ENCODE peak calls at places on chromosome 18, in seven cellular contexts. Q, C, B, V, I, T and L are unnamed samples.

GRCh38 chr18:75754433-75754832 is 326.9 kb upstream of the SMIM21 start:
- DNase-seq in T (no peak), B (no peak), Q (no peak), V (no peak), C (no peak), I (no peak), L (no peak)

GRCh38 chr18:50559750-50560680 is at the start of gene MAPK4:
- DNase-seq in C (peak), T (peak), I (peak), V (no peak), B (no peak), Q (no peak), L (no peak)

GRCh38 chr18:35158728-35159443 is 81.9 kb upstream of the ZNF397 start:
- DNase-seq in I (no peak), C (no peak), T (no peak), V (no peak), B (no peak), Q (no peak), L (no peak)

GRCh38 chr18:45413180-45413836 is 202.0 kb upstream of the SLC14A2 start:
- DNase-seq in T (no peak), I (no peak), V (no peak), Q (no peak), C (no peak), B (no peak), L (no peak)

GRCh38 chr18:32674491-32674890 is 98.3 kb downstream of the KLHL14 start:
- DNase-seq in B (no peak), Q (no peak), I (peak), C (no peak), V (no peak), T (no peak), L (no peak)

GRCh38 chr18:36315736-36316135 is 18.2 kb downstream of the FHOD3 start:
- DNase-seq in I (no peak), C (no peak), V (no peak), T (no peak), B (no peak), Q (no peak), L (no peak)

GRCh38 chr18:10518595-10519273 is 7.1 kb upstream of the NAPG start:
- DNase-seq in V (no peak), B (no peak), C (no peak), I (no peak), T (peak), Q (no peak), L (no peak)

GRCh38 chr18:65768379-65768778 is 17.6 kb downstream of the CDH7 start:
- DNase-seq in I (no peak), Q (no peak), B (no peak), C (no peak), T (no peak), V (no peak), L (no peak)

GRCh38 chr18:80167331-80167730 is 58.3 kb downstream of the ADNP2 start:
- DNase-seq in Q (no peak), V (no peak), I (no peak), T (no peak), C (no peak), B (no peak), L (no peak)

GRCh38 chr18:78770149-78771139 is 209.2 kb upstream of the SALL3 start:
- DNase-seq in T (no peak), C (peak), B (no peak), Q (no peak), I (peak), V (no peak), L (no peak)

GRCh38 chr18:3332376-3332775 is 70.4 kb downstream of the MYL12B start:
- DNase-seq in C (no peak), Q (no peak), V (no peak), I (no peak), T (no peak), B (no peak), L (no peak)

GRCh38 chr18:32469190-32469611 is 1.5 kb downstream of the GAREM1 start:
- DNase-seq in Q (no peak), B (no peak), I (no peak), T (peak), C (no peak), V (no peak), L (no peak)

GRCh38 chr18:41499345-41499744 is 455.7 kb upstream of the PIK3C3 start:
- DNase-seq in I (no peak), T (no peak), B (no peak), C (no peak), Q (no peak), V (no peak), L (no peak)

GRCh38 chr18:51030537-51031258 is 685 bp downstream of the SMAD4 start:
- DNase-seq in V (no peak), T (peak), I (peak), B (peak), Q (peak), C (no peak), L (peak)

GRCh38 chr18:2686349-2686968 is 30.9 kb downstream of the SMCHD1 start:
- DNase-seq in B (no peak), Q (no peak), I (no peak), C (no peak), T (no peak), V (no peak), L (no peak)

GRCh38 chr18:28422577-28422976 is 245.6 kb upstream of the CDH2 start:
- DNase-seq in B (no peak), T (no peak), V (no peak), C (no peak), Q (no peak), I (no peak), L (no peak)

GRCh38 chr18:32048507-32049091 is 30.0 kb downstream of the RNF125 start:
- DNase-seq in I (no peak), B (no peak), Q (no peak), C (no peak), T (peak), V (no peak), L (no peak)

GRCh38 chr18:51330148-51330547 is 132.7 kb upstream of the MEX3C start:
- DNase-seq in T (no peak), I (no peak), V (no peak), C (no peak), B (no peak), Q (no peak), L (no peak)

GRCh38 chr18:51879329-51879728 is 460.7 kb upstream of the DCC start:
- DNase-seq in T (no peak), V (no peak), C (no peak), I (no peak), Q (no peak), B (no peak), L (no peak)

GRCh38 chr18:68301436-68301835 is 413.5 kb downstream of the TMX3 start:
- DNase-seq in Q (no peak), V (no peak), C (no peak), B (no peak), T (no peak), I (no peak), L (no peak)

GRCh38 chr18:2139676-2140075 is 431.6 kb downstream of the METTL4 start:
- DNase-seq in C (no peak), Q (no peak), T (no peak), B (no peak), I (no peak), V (no peak), L (no peak)

GRCh38 chr18:45910405-45911023 is 56.6 kb downstream of the EPG5 start:
- DNase-seq in T (no peak), Q (peak), B (peak), V (peak), C (peak), I (peak), L (peak)

GRCh38 chr18:34039194-34039593 is 185.5 kb downstream of the NOL4 start:
- DNase-seq in V (no peak), Q (no peak), B (no peak), I (peak), T (no peak), C (no peak), L (no peak)

GRCh38 chr18:51610481-51610880 is 413.0 kb upstream of the MEX3C start:
- DNase-seq in V (no peak), T (no peak), Q (no peak), B (no peak), C (no peak), I (no peak), L (no peak)

GRCh38 chr18:37662546-37663339 is 97.1 kb upstream of the CELF4 start:
- DNase-seq in B (no peak), C (no peak), Q (no peak), I (no peak), T (no peak), V (no peak), L (no peak)

GRCh38 chr18:8151176-8151575 is 458.1 kb upstream of the RAB12 start:
- DNase-seq in B (no peak), C (no peak), I (no peak), V (no peak), Q (no peak), T (no peak), L (no peak)

GRCh38 chr18:74420491-74420890 is 36.6 kb downstream of the DIPK1C start:
- DNase-seq in V (no peak), T (no peak), I (no peak), C (no peak), Q (no peak), B (no peak), L (no peak)

GRCh38 chr18:2656237-2657042 is 914 bp downstream of the SMCHD1 start:
- DNase-seq in C (peak), I (peak), V (no peak), T (peak), B (peak), Q (peak), L (peak)

GRCh38 chr18:11649839-11650238 is 39.2 kb upstream of the GNAL start:
- DNase-seq in Q (no peak), V (no peak), I (no peak), B (no peak), T (no peak), C (no peak), L (no peak)

GRCh38 chr18:55338955-55339662 is 248.9 kb downstream of the TCF4 start:
- DNase-seq in T (no peak), Q (no peak), C (no peak), B (no peak), I (peak), V (no peak), L (no peak)

GRCh38 chr18:56327171-56327885 is 311.1 kb downstream of the TXNL1 start:
- DNase-seq in Q (no peak), I (no peak), T (peak), V (no peak), C (no peak), B (no peak), L (no peak)

GRCh38 chr18:25109484-25109883 is 242.5 kb downstream of the ZNF521 start:
- DNase-seq in C (no peak), I (no peak), T (no peak), Q (no peak), B (no peak), V (no peak), L (no peak)

GRCh38 chr18:50218432-50219197 is 23.7 kb upstream of the MYO5B start:
- DNase-seq in C (peak), V (no peak), I (peak), T (no peak), Q (peak), B (no peak), L (peak)

GRCh38 chr18:61953161-61953560 is 60.4 kb upstream of the RNF152 start:
- DNase-seq in T (no peak), B (no peak), V (no peak), I (no peak), C (no peak), Q (no peak), L (no peak)

GRCh38 chr18:79570266-79571201 is 109.1 kb upstream of the CTDP1 start:
- DNase-seq in B (peak), V (no peak), T (peak), I (no peak), Q (no peak), C (no peak), L (no peak)

GRCh38 chr18:75029456-75029855 is 179.5 kb downstream of the PTGR3 start:
- DNase-seq in V (no peak), C (no peak), T (no peak), B (no peak), Q (no peak), I (no peak), L (no peak)

GRCh38 chr18:78528437-78529228 is 451.0 kb upstream of the SALL3 start:
- DNase-seq in C (no peak), V (no peak), B (no peak), I (no peak), Q (no peak), T (no peak), L (no peak)